ENCODE peak calls at places on chromosomes 2 and 18, in six cellular contexts. O, L, K, G, H and D are unnamed samples.

GRCh38 chr2:215657844-215658243 is 222.0 kb upstream of the FN1 start:
- DNase-seq in O (peak; percentile 99), L (no peak), K (no peak), G (peak; percentile 93), H (no peak), D (peak; percentile 91)

GRCh38 chr2:212770240-212770639 is 231.6 kb upstream of the ERBB4 start:
- DNase-seq in O (no peak), L (no peak), K (no peak), G (no peak), H (no peak), D (peak; percentile 5)

GRCh38 chr2:104969564-104969963 is 68.3 kb upstream of the MRPS9 start:
- DNase-seq in O (peak; percentile 12), L (peak; percentile 29), K (no peak), G (no peak), H (no peak), D (no peak)

GRCh38 chr2:201116959-201117734 is 1.2 kb downstream of the CFLAR start:
- DNase-seq in O (peak; percentile 87), L (peak; percentile 87), K (peak; percentile 63), G (peak; percentile 81), H (no peak), D (peak; percentile 90)

GRCh38 chr18:74064510-74064909 is 83.1 kb downstream of the FBXO15 start:
- DNase-seq in O (no peak), L (peak; percentile 5), K (no peak), G (no peak), H (no peak), D (no peak)

GRCh38 chr2:85838181-85838580 is 50.6 kb downstream of the ST3GAL5 start:
- DNase-seq in O (no peak), L (no peak), K (no peak), G (no peak), H (peak; percentile 55), D (no peak)

GRCh38 chr18:80037869-80038630 is 3.8 kb downstream of the RBFA start:
- DNase-seq in O (no peak), L (no peak), K (no peak), G (no peak), H (peak; percentile 81), D (no peak)

GRCh38 chr2:160379399-160379798 is 114.2 kb downstream of the RBMS1 start:
- DNase-seq in O (peak; percentile 93), L (no peak), K (no peak), G (no peak), H (no peak), D (peak; percentile 95)

GRCh38 chr2:220228310-220229006 is 601.0 kb downstream of the SLC4A3 start:
- DNase-seq in O (peak; percentile 100), L (no peak), K (no peak), G (peak; percentile 97), H (no peak), D (peak; percentile 95)

GRCh38 chr2:171595896-171596295 is 73.6 kb downstream of the CYBRD1 start:
- DNase-seq in O (peak; percentile 92), L (peak; percentile 36), K (no peak), G (peak; percentile 69), H (no peak), D (peak; percentile 89)

GRCh38 chr18:51151568-51152511 is 45.6 kb downstream of the MEX3C start:
- DNase-seq in O (no peak), L (no peak), K (no peak), G (no peak), H (no peak), D (no peak)

GRCh38 chr18:14999085-14999975 is 251.4 kb downstream of the ANKRD30B start:
- DNase-seq in O (no peak), L (no peak), K (peak; percentile 29), G (no peak), H (no peak), D (no peak)
- H3K4me3 ChIP-seq in O (no peak overlapping the region), L (no peak overlapping the region), K (no peak overlapping the region), G (no peak overlapping the region), H (no peak overlapping the region), D (no peak overlapping the region)

DNA sequence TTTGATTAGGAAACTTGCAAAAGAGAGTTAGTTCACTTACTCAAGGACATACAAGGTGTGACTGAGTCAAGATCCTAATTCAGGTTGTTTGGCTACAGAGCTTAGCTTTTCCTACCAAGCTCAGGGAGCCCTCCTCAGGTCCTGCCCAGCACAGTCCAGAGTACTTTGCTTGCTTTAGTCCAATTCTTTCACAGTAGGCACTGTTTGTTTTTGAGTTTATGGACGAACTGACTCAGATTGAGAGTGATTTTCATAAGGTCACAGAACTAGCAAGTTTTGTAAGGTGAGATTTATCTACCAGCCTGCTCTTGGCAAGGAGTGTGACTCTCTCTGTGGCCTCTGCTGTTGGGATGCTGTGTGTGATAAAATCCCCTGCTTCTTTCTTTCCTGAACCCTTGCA is 310.5 kb downstream of the PTPRM start:
- DNase-seq in O (no peak), L (no peak), K (peak; percentile 30), G (no peak), H (no peak), D (no peak)
- TF ChIP-seq CTCF in O (no peak), L (no peak), K (no peak), G (no peak), H (no peak), D (no peak)

GRCh38 chr18:9740076-9740475 is 32.0 kb downstream of the RAB31 start:
- DNase-seq in O (no peak), L (no peak), K (no peak), G (no peak), H (no peak), D (no peak)

GRCh38 chr18:9743200-9744016 is 35.3 kb downstream of the RAB31 start:
- DNase-seq in O (peak; percentile 97), L (peak; percentile 73), K (no peak), G (peak; percentile 91), H (no peak), D (peak; percentile 93)

GRCh38 chr18:9741461-9741820 is 33.3 kb downstream of the RAB31 start:
- DNase-seq in O (no peak), L (no peak), K (no peak), G (no peak), H (no peak), D (no peak)

GRCh38 chr18:9741821-9742541 is 33.9 kb downstream of the RAB31 start:
- DNase-seq in O (no peak), L (peak; percentile 55), K (no peak), G (no peak), H (no peak), D (peak; percentile 73)

GRCh38 chr18:9742588-9743131 is 34.6 kb downstream of the RAB31 start:
- DNase-seq in O (peak; percentile 79), L (no peak), K (peak; percentile 60), G (no peak), H (no peak), D (peak; percentile 43)
- H3K4me3 ChIP-seq in O (no peak overlapping the region), L (no peak overlapping the region), K (no peak overlapping the region), G (no peak overlapping the region), H (no peak overlapping the region), D (peak overlapping the region; percentile 6)

GRCh38 chr18:58526425-58527115 is 102.3 kb downstream of the ALPK2 start:
- DNase-seq in O (no peak), L (no peak), K (no peak), G (no peak), H (no peak), D (no peak)
- TF ChIP-seq CTCF in O (no peak), L (no peak), K (no peak), G (no peak), H (peak; percentile 11), D (no peak)

DNA sequence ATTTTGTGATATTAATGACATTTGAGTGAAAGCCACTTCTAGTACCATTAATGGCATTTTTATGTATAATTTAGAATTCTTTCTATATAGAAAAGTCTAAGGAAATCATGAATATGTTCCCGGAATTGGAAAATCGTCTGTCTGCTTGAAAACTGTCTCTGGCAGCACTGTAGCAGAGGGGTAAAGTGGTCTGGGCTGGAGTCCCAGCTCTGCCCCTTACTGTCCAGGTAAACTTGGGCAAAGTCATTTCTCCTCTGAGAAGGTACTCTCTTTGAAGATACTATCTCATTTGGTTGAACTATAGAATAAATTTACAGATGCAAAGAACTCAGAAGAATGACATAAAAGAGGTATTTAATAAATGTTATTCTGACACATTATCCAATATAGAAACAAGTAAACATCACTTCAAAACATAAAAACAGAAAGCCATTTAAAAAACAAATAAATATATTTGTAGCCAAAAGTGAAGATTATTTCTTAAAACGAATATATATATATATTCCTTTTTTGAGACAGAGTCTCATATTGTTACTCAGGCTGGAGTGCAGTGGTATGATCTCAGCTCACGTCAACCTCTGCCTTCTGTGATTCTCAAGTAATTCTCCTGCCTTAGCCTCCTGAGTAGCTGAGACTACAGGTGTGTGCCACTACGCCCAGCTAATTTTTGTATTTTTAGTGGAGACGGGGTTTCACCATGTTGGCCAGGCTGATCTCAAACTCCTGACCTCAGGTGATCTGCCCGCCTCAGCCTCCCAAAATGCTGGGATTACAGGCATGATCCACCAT is 149.8 kb upstream of the ITGA4 start:
- DNase-seq in O (no peak), L (no peak), K (no peak), G (no peak), H (no peak), D (no peak)
- H3K4me3 ChIP-seq in O (no peak overlapping the region), L (no peak overlapping the region), K (no peak overlapping the region), G (no peak overlapping the region), H (no peak overlapping the region), D (no peak overlapping the region)

GRCh38 chr2:179264238-179265081 is at the start of gene SESTD1:
- DNase-seq in O (peak; percentile 43), L (peak; percentile 53), K (peak; percentile 52), G (no peak), H (peak; percentile 80), D (peak; percentile 41)
- TF ChIP-seq CTCF in O (no peak), L (no peak), K (no peak), G (no peak), H (no peak), D (no peak)

DNA sequence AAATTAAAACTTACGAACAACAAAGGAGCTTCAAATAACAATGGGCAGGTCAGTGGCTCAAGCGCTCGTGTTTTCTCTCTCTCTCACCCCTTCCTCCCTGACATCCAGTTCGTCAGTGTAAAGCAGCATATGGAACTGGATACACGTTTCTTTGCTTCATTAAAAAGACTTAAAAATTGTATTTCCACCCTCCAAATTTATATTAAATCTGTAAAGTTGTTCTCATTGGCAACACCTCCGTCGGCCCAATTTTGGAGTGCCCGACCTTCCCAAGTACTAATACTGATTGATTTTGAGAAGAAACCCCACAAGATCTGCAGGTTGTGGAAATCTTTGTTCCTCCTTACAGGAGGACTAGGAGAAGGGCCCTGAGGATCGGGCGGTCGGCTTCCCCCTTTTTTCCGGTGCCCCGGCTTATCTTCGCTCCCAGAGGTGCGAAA is 2.2 kb downstream of the TBR1 start:
- DNase-seq in O (no peak), L (no peak), K (no peak), G (no peak), H (no peak), D (no peak)
- H3K4me3 ChIP-seq in O (no peak overlapping the region), L (no peak overlapping the region), K (no peak overlapping the region), G (no peak overlapping the region), H (no peak overlapping the region), D (no peak overlapping the region)